ENCODE peak calls at places on chromosomes 12 and 14, in four cellular contexts. Z, Y, C and E are unnamed samples.

GRCh38 chr14:95146079-95146771 is 11.1 kb downstream of the DICER1 start:
- DNase-seq in Z (no peak), Y (no peak), C (peak), E (no peak)

GRCh38 chr12:104573-105081 is 38.1 kb downstream of the IQSEC3 start:
- DNase-seq in Z (no peak), Y (no peak), C (peak), E (no peak)

GRCh38 chr14:87748558-87748957 is 244.4 kb downstream of the GALC start:
- DNase-seq in Z (no peak), Y (no peak), C (no peak), E (no peak)

GRCh38 chr12:56104815-56105476 is 587 bp downstream of the PA2G4 start:
- DNase-seq in Z (no peak), Y (no peak), C (no peak), E (no peak)

GRCh38 chr14:96088131-96088880 is 49.1 kb downstream of the C14orf132 start:
- DNase-seq in Z (no peak), Y (no peak), C (no peak), E (no peak)

GRCh38 chr12:112828534-112828933 is 37.0 kb downstream of the RPH3A start:
- DNase-seq in Z (no peak), Y (no peak), C (no peak), E (no peak)

GRCh38 chr14:92460916-92461579 is 52.5 kb upstream of the RIN3 start:
- DNase-seq in Z (no peak), Y (peak), C (no peak), E (no peak)

GRCh38 chr12:49946086-49946485 is 4.5 kb upstream of the AQP2 start:
- DNase-seq in Z (no peak), Y (no peak), C (peak), E (no peak)

GRCh38 chr12:48997719-48998496 is 1.3 kb downstream of the DDN start:
- DNase-seq in Z (no peak), Y (no peak), C (peak), E (peak)

GRCh38 chr14:99057684-99058083 is 214.3 kb downstream of the BCL11B start:
- DNase-seq in Z (no peak), Y (no peak), C (no peak), E (no peak)